ENCODE peak calls at places on chromosome 19, in four cellular contexts. One of them, this sample, is unnamed.

GRCh38 chr19:35868823-35869326 is 501 bp downstream of the APLP1 start:
- DNase-seq in activated T-helper 1 cell treated with anti-CD3 and anti-CD28 coated beads, Interleukin-12 subunit alpha, Interleukin-12 subunit beta, Interleukin-2, Interleukin-4 antibody, amounts not matched to agents 30 ng/mL and 10 ng/mL and 1 ng/mL, durations not matched to agents 14 hours and 24 hours and 36 hours: no peak
- DNase-seq in psoas muscle: no peak
- DNase-seq in omental fat pad: no peak
- DNase-seq in this sample: no peak

GRCh38 chr19:53158119-53158656 is 665 bp downstream of the ZNF347 start:
- DNase-seq in omental fat pad: no peak
- DNase-seq in activated T-helper 1 cell treated with anti-CD3 and anti-CD28 coated beads, Interleukin-12 subunit alpha, Interleukin-12 subunit beta, Interleukin-2, Interleukin-4 antibody, amounts not matched to agents 30 ng/mL and 10 ng/mL and 1 ng/mL, durations not matched to agents 14 hours and 24 hours and 36 hours: peak; percentile 16
- DNase-seq in psoas muscle: peak; percentile 63
- DNase-seq in this sample: peak; percentile 47

GRCh38 chr19:31555634-31556215 is 206.5 kb upstream of the TSHZ3 start:
- DNase-seq in activated T-helper 1 cell treated with anti-CD3 and anti-CD28 coated beads, Interleukin-12 subunit alpha, Interleukin-12 subunit beta, Interleukin-2, Interleukin-4 antibody, amounts not matched to agents 30 ng/mL and 10 ng/mL and 1 ng/mL, durations not matched to agents 14 hours and 24 hours and 36 hours: no peak
- DNase-seq in omental fat pad: no peak
- DNase-seq in psoas muscle: no peak
- DNase-seq in this sample: no peak

GRCh38 chr19:9431475-9431874 is 3.9 kb downstream of the ZNF266 start:
- DNase-seq in activated T-helper 1 cell treated with anti-CD3 and anti-CD28 coated beads, Interleukin-12 subunit alpha, Interleukin-12 subunit beta, Interleukin-2, Interleukin-4 antibody, amounts not matched to agents 30 ng/mL and 10 ng/mL and 1 ng/mL, durations not matched to agents 14 hours and 24 hours and 36 hours: no peak
- DNase-seq in psoas muscle: no peak
- DNase-seq in omental fat pad: no peak
- DNase-seq in this sample: no peak

GRCh38 chr19:44820648-44821609 is 12.0 kb downstream of the BCAM start:
- DNase-seq in activated T-helper 1 cell treated with anti-CD3 and anti-CD28 coated beads, Interleukin-12 subunit alpha, Interleukin-12 subunit beta, Interleukin-2, Interleukin-4 antibody, amounts not matched to agents 30 ng/mL and 10 ng/mL and 1 ng/mL, durations not matched to agents 14 hours and 24 hours and 36 hours: no peak
- DNase-seq in psoas muscle: peak; percentile 69
- DNase-seq in omental fat pad: no peak
- DNase-seq in this sample: peak; percentile 76

GRCh38 chr19:48102870-48103751 is 7.5 kb downstream of the PLA2G4C start:
- DNase-seq in psoas muscle: no peak
- DNase-seq in activated T-helper 1 cell treated with anti-CD3 and anti-CD28 coated beads, Interleukin-12 subunit alpha, Interleukin-12 subunit beta, Interleukin-2, Interleukin-4 antibody, amounts not matched to agents 30 ng/mL and 10 ng/mL and 1 ng/mL, durations not matched to agents 14 hours and 24 hours and 36 hours: peak; percentile 16
- DNase-seq in omental fat pad: no peak
- DNase-seq in this sample: no peak

GRCh38 chr19:55619264-55619663 is 5.1 kb downstream of the ZNF784 start:
- DNase-seq in omental fat pad: no peak
- DNase-seq in activated T-helper 1 cell treated with anti-CD3 and anti-CD28 coated beads, Interleukin-12 subunit alpha, Interleukin-12 subunit beta, Interleukin-2, Interleukin-4 antibody, amounts not matched to agents 30 ng/mL and 10 ng/mL and 1 ng/mL, durations not matched to agents 14 hours and 24 hours and 36 hours: no peak
- DNase-seq in psoas muscle: no peak
- DNase-seq in this sample: no peak

GRCh38 chr19:40266111-40266510 is 19.0 kb downstream of the AKT2 start:
- DNase-seq in psoas muscle: peak; percentile 95
- DNase-seq in omental fat pad: no peak
- DNase-seq in activated T-helper 1 cell treated with anti-CD3 and anti-CD28 coated beads, Interleukin-12 subunit alpha, Interleukin-12 subunit beta, Interleukin-2, Interleukin-4 antibody, amounts not matched to agents 30 ng/mL and 10 ng/mL and 1 ng/mL, durations not matched to agents 14 hours and 24 hours and 36 hours: no peak
- DNase-seq in this sample: peak; percentile 82

GRCh38 chr19:13092206-13092605 is 10.5 kb downstream of the LYL1 start:
- DNase-seq in activated T-helper 1 cell treated with anti-CD3 and anti-CD28 coated beads, Interleukin-12 subunit alpha, Interleukin-12 subunit beta, Interleukin-2, Interleukin-4 antibody, amounts not matched to agents 30 ng/mL and 10 ng/mL and 1 ng/mL, durations not matched to agents 14 hours and 24 hours and 36 hours: no peak
- DNase-seq in psoas muscle: no peak
- DNase-seq in omental fat pad: no peak
- DNase-seq in this sample: no peak

This sample was measured in Right ventricle myocardium superior.